ENCODE peak calls at places on chromosomes 12 and 14, in five cellular contexts. Y is Peyer's patch, U is neural progenitor cell, H is upper lobe of right lung, Q is H9. V is an unnamed sample.

GRCh38 chr12:107092669-107093546 is 441 bp downstream of the CRY1 start:
- DNase-seq in Y (peak; percentile 44), U (peak; percentile 73), H (peak; percentile 82), Q (peak; percentile 65), V (peak; percentile 58)

GRCh38 chr12:64452559-64453329 is 824 bp downstream of the TBK1 start:
- DNase-seq in Y (no peak), U (no peak), H (no peak), Q (no peak), V (no peak)

GRCh38 chr14:77140937-77141591 is 527 bp downstream of the ZDHHC22 start:
- DNase-seq in Y (no peak), U (peak; percentile 92), H (no peak), Q (peak; percentile 80), V (no peak)

GRCh38 chr12:6215932-6216494 is 15.8 kb downstream of the CD9 start:
- DNase-seq in Y (no peak), U (no peak), H (peak; percentile 93), Q (peak; percentile 80), V (peak; percentile 99)

GRCh38 chr12:110339184-110339952 is 58.3 kb downstream of the ATP2A2 start:
- DNase-seq in Y (no peak), U (no peak), H (no peak), Q (no peak), V (no peak)

GRCh38 chr12:113479578-113480335 is 8.1 kb upstream of the LHX5 start:
- DNase-seq in Y (no peak), U (peak; percentile 94), H (peak; percentile 69), Q (peak; percentile 88), V (no peak)

GRCh38 chr14:94051115-94051514 is 25.0 kb downstream of the OTUB2 start:
- DNase-seq in Y (no peak), U (peak; percentile 57), H (no peak), Q (peak; percentile 44), V (no peak)

GRCh38 chr14:86796221-86797074 is 1196.5 kb downstream of the GALC start:
- DNase-seq in Y (no peak), U (no peak), H (no peak), Q (no peak), V (no peak)

GRCh38 chr14:32009221-32009620 is 67.9 kb upstream of the ARHGAP5 start:
- DNase-seq in Y (no peak), U (no peak), H (no peak), Q (no peak), V (no peak)

GRCh38 chr14:103232831-103233319 is 101.2 kb upstream of the EIF5 start:
- DNase-seq in Y (no peak), U (no peak), H (no peak), Q (no peak), V (no peak)

GRCh38 chr14:63840981-63841380 is 11.8 kb upstream of the SYNE2 start:
- DNase-seq in Y (peak; percentile 32), U (peak; percentile 23), H (peak; percentile 72), Q (peak; percentile 40), V (no peak)

GRCh38 chr14:38948171-38948570 is 154.9 kb downstream of the SEC23A start:
- DNase-seq in Y (no peak), U (no peak), H (no peak), Q (no peak), V (no peak)

GRCh38 chr12:26197832-26198231 is 2.5 kb downstream of the SSPN start:
- DNase-seq in Y (no peak), U (no peak), H (no peak), Q (no peak), V (no peak)

GRCh38 chr14:69580009-69580577 is 5.4 kb upstream of the CCDC177 start:
- DNase-seq in Y (no peak), U (peak; percentile 73), H (no peak), Q (peak; percentile 83), V (no peak)

GRCh38 chr14:53983112-53983511 is 26.5 kb upstream of the BMP4 start:
- DNase-seq in Y (no peak), U (no peak), H (no peak), Q (no peak), V (no peak)

GRCh38 chr14:69044965-69045555 is 66.0 kb upstream of the ACTN1 start:
- DNase-seq in Y (no peak), U (no peak), H (no peak), Q (no peak), V (no peak)

GRCh38 chr12:78568326-78569020 is 296.1 kb upstream of the SYT1 start:
- DNase-seq in Y (no peak), U (peak; percentile 72), H (no peak), Q (no peak), V (no peak)

GRCh38 chr14:58812050-58812690 is 174.4 kb downstream of the DACT1 start:
- DNase-seq in Y (no peak), U (no peak), H (no peak), Q (no peak), V (no peak)

GRCh38 chr14:40222996-40223395 is 790.8 kb upstream of the FBXO33 start:
- DNase-seq in Y (no peak), U (no peak), H (no peak), Q (no peak), V (no peak)

GRCh38 chr12:72282721-72283120 is 10.6 kb downstream of the TRHDE start:
- DNase-seq in Y (no peak), U (peak; percentile 32), H (no peak), Q (no peak), V (no peak)

GRCh38 chr14:104868811-104869572 is 3.9 kb downstream of the CEP170B start:
- DNase-seq in Y (no peak), U (no peak), H (no peak), Q (no peak), V (no peak)

GRCh38 chr14:96100171-96101064 is 61.3 kb downstream of the C14orf132 start:
- DNase-seq in Y (peak; percentile 48), U (peak; percentile 89), H (peak; percentile 80), Q (peak; percentile 90), V (peak; percentile 75)

GRCh38 chr14:77324816-77325745 is 4.2 kb downstream of the GSTZ1 start:
- DNase-seq in Y (no peak), U (no peak), H (no peak), Q (no peak), V (peak; percentile 47)

GRCh38 chr14:67853748-67854147 is 34.2 kb downstream of the RAD51B start:
- DNase-seq in Y (no peak), U (no peak), H (no peak), Q (no peak), V (no peak)

GRCh38 chr14:50733479-50733878 is 65.4 kb upstream of the SAV1 start:
- DNase-seq in Y (no peak), U (no peak), H (no peak), Q (no peak), V (no peak)

GRCh38 chr14:72644758-72645489 is 249.0 kb downstream of the DPF3 start:
- DNase-seq in Y (no peak), U (no peak), H (no peak), Q (no peak), V (no peak)

GRCh38 chr14:100302616-100303015 is 3.6 kb downstream of the SLC25A29 start:
- DNase-seq in Y (no peak), U (no peak), H (no peak), Q (no peak), V (no peak)

GRCh38 chr12:57808351-57808750 is 10.2 kb downstream of the AVIL start:
- DNase-seq in Y (no peak), U (no peak), H (no peak), Q (no peak), V (peak; percentile 23)

DNA sequence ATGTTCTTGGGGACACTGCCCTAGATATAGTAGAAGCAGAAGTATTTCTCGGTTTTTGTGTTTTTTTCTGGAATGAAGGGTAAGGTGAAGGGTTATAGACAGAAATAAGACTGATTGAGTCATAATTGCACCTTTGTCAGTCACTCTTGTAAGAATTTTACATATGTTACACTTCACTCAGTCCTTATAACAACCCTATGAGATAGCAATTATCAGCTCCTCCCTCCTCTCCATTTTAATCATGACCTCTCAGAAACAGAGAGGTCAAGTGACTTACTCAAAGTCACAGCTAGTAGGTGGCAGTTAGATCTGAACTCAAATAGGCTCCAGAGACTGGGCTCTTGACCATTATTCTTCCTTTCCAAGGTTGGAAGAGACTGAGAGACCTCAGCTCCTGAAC is 121.1 kb downstream of the CRADD start:
- DNase-seq in Y (no peak), U (no peak), H (no peak), Q (no peak), V (no peak)
- H3K4me1 ChIP-seq in Y (no peaks in the 10 kb centered on the region), U (peaks cover 3% of the 10 kb centered on the region), H (peaks cover 9% of the 10 kb centered on the region), Q (peaks cover 8% of the 10 kb centered on the region), V (peaks cover 20% of the 10 kb centered on the region)

DNA sequence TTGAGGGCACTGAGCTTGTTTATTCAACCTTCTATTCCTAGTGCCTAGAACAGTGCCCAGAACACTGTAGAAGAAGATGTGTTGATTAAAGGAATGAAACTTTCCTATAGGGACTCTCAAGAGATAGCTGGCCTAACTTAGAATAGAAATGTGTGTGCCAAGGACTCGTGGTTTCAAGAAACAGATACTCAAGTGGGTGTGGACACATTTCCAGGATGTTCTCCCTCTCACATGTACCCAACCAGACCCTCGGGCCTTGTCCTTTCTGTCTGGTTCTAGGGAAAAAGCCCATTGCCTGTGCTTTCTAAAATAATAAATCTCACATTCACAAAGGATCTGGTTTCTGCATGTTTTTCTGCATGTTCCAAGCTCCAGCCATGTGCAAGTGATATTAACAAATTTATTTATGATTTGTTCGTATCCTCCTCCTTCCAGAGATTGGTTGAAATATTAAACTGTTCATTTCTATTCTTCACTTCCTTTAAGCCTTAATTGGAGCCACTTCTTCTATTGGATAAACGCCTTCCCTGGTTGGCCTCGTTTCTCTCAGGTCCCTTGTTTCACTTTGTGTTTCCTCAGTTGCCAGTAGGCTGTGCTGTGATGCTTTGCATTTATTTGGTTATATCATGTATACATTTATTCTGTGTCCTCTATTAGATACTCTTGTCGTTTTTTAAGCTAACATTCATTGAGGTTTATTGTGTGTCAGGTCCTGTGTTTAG is 89.8 kb downstream of the CRADD start:
- DNase-seq in Y (no peak), U (peak; percentile 20), H (no peak), Q (no peak), V (no peak)
- TF ChIP-seq CTCF in Y (no peak), U (peak; percentile 41), H (peak; percentile 69), Q (peak; percentile 61), V (peak; percentile 85)

DNA sequence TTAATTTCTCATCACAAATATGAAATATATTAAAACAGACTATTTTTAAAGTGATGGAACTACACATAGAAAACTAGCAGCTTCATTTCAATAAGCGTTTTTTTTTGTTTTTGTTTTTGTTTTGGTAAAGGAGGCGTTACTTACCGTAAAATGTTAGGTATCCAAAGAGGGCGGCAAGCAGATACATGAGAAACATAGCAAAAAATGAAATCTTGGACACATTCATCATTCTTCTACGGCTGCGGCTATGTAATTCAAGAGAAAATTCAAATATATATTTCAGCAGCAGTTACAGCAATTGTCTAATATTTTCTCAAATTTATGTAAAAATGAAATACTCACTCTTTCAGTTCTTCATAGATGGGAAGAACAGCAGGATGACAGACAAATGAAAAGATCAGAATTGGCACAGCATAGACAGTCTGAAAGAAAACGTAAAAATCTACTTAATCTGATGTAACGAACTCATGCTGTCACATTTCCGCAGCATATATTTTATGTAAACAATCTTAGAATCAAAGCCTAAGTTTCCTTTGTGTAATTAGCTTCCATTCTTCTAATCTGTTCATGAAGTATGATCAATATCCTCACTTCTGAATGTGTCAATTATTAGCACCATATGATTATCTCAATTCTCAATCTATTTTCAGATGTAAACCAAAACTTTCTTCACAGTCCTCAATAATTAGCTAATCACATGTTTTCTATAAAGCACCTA is 8.8 kb downstream of the SLC38A2 start:
- DNase-seq in Y (no peak), U (no peak), H (no peak), Q (no peak), V (no peak)
- H3K4me1 ChIP-seq in Y (peaks cover 7% of the 10 kb centered on the region), U (peaks cover 7% of the 10 kb centered on the region), H (peaks cover 64% of the 10 kb centered on the region), Q (no peaks in the 10 kb centered on the region), V (peaks cover 79% of the 10 kb centered on the region)

GRCh38 chr12:128969480-128970055 is 116.3 kb downstream of the GLT1D1 start:
- DNase-seq in Y (no peak), U (peak; percentile 88), H (peak; percentile 69), Q (peak; percentile 91), V (no peak)
- TF ChIP-seq CTCF in Y (no peak), U (peak; percentile 75), H (peak; percentile 30), Q (peak; percentile 85), V (peak; percentile 29)